ENCODE peak calls at places on chromosome 21, in five cellular contexts. E, D, R, I and V are unnamed samples.

GRCh38 chr21:16879479-16879878 is 633.4 kb upstream of the CXADR start:
- DNase-seq in I (no peak), E (no peak), D (no peak), R (no peak), V (no peak)

GRCh38 chr21:39515684-39516083 is 63.9 kb downstream of the SH3BGR start:
- DNase-seq in I (no peak), D (no peak), E (no peak), R (no peak), V (no peak)

GRCh38 chr21:34707876-34708325 is 39.1 kb downstream of the CLIC6 start:
- DNase-seq in R (no peak), I (peak; percentile 31), E (peak; percentile 54), D (no peak), V (peak; percentile 76)

GRCh38 chr21:43318841-43319781 is 107.8 kb downstream of the SIK1 start:
- DNase-seq in R (peak; percentile 87), I (peak; percentile 31), D (no peak), E (no peak), V (no peak)

GRCh38 chr21:43335119-43335518 is 91.8 kb downstream of the SIK1 start:
- DNase-seq in E (no peak), D (no peak), R (no peak), I (no peak), V (no peak)

GRCh38 chr21:14975136-14975905 is 89.5 kb downstream of the NRIP1 start:
- DNase-seq in E (no peak), I (no peak), D (no peak), R (no peak), V (no peak)

GRCh38 chr21:15057290-15057689 is 7.5 kb downstream of the NRIP1 start:
- DNase-seq in D (no peak), E (no peak), R (no peak), I (no peak), V (no peak)

GRCh38 chr21:33901421-33902288 is 13.9 kb downstream of the ATP5PO start:
- DNase-seq in I (peak; percentile 24), D (no peak), R (peak; percentile 67), E (peak; percentile 47), V (no peak)

GRCh38 chr21:40272037-40272436 is 404.8 kb downstream of the PCP4 start:
- DNase-seq in I (no peak), R (no peak), D (no peak), E (no peak), V (no peak)

GRCh38 chr21:45453308-45453950 is 48.5 kb downstream of the COL18A1 start:
- DNase-seq in E (no peak), R (no peak), D (no peak), I (no peak), V (no peak)

GRCh38 chr21:17802568-17802967 is 16.6 kb downstream of the C21orf91 start:
- DNase-seq in E (no peak), R (peak; percentile 67), D (no peak), I (no peak), V (no peak)

GRCh38 chr21:35163381-35163780 is 114.3 kb upstream of the RUNX1 start:
- DNase-seq in E (no peak), R (peak; percentile 59), D (no peak), I (no peak), V (no peak)

GRCh38 chr21:42563261-42564045 is 49.8 kb downstream of the SLC37A1 start:
- DNase-seq in R (no peak), E (no peak), I (no peak), D (no peak), V (no peak)

GRCh38 chr21:43734131-43734634 is 15.3 kb downstream of the PDXK start:
- DNase-seq in D (no peak), I (no peak), R (no peak), E (no peak), V (no peak)

GRCh38 chr21:25490742-25491141 is 116.5 kb downstream of the MRPL39 start:
- DNase-seq in I (no peak), R (peak; percentile 40), E (no peak), D (no peak), V (no peak)

GRCh38 chr21:29181799-29182470 is 51.5 kb downstream of the MAP3K7CL start:
- DNase-seq in I (no peak), R (peak; percentile 95), D (peak; percentile 52), E (peak; percentile 30), V (peak; percentile 13)

GRCh38 chr21:35231115-35231514 is 182.0 kb upstream of the RUNX1 start:
- DNase-seq in D (no peak), I (peak; percentile 69), R (peak; percentile 55), E (peak; percentile 50), V (no peak)

GRCh38 chr21:20110368-20110767 is 887.8 kb upstream of the NCAM2 start:
- DNase-seq in D (no peak), R (no peak), I (no peak), E (no peak), V (no peak)

GRCh38 chr21:34603002-34603709 is 11.8 kb downstream of the RCAN1 start:
- DNase-seq in R (peak; percentile 70), E (peak; percentile 67), I (peak; percentile 57), D (peak; percentile 27), V (peak; percentile 70)

GRCh38 chr21:44438531-44439210 is 16.6 kb upstream of the LRRC3 start:
- DNase-seq in E (no peak), I (no peak), D (no peak), R (no peak), V (no peak)

GRCh38 chr21:46078984-46079356 is 18.9 kb upstream of the COL6A2 start:
- DNase-seq in R (no peak), I (no peak), E (no peak), D (no peak), V (no peak)

GRCh38 chr21:34510148-34511142 is 1.6 kb downstream of the KCNE1 start:
- DNase-seq in E (peak; percentile 74), R (peak; percentile 68), I (peak; percentile 45), D (peak; percentile 13), V (peak; percentile 76)

GRCh38 chr21:44401386-44402160 is 48.2 kb downstream of the TRPM2 start:
- DNase-seq in D (no peak), R (no peak), E (no peak), I (no peak), V (no peak)

GRCh38 chr21:45535341-45536081 is 6.7 kb downstream of the SLC19A1 start:
- DNase-seq in I (no peak), D (no peak), E (no peak), R (no peak), V (no peak)

GRCh38 chr21:44900559-44901251 is 20.0 kb downstream of the ITGB2 start:
- DNase-seq in I (no peak), R (no peak), D (no peak), E (no peak), V (no peak)

DNA sequence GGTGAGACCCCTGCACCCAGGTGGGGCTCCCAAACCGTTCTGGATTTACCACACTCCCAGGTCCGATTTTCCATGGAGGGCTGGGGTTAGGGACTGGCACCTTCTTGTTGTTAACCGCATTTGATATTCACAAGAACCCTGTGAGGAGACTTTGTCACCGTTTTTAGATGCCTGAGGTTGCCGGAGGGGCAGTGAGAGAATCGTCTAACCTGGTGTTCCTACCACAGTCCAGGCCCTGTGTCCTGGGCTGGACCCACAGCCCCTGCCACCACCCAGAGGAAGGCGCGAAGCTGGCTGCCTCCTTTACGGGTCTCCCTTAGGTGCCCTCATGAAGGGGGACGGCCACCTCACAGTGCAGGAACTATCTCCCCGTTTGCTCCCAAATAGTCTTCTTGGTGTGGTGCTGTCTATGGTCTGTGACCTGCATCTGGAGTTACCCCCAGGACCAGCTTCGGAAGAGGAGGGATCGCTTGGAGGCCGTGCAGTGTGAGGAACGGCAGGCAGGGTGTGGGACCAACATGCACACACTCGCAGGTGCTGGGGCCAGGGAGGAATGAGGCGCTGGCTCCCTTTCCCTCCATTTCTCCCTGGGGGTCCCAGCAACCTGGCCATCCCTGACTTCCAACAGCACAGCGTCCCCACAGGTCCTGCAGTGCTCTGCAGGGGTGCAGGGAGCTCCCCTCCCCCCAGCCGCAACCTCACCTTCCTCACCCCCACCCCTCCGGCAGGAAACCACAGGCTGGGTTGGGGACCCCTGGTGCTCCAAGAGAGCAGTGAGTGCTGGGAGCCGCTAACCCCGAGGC is 7.0 kb downstream of the SIM2 start:
- DNase-seq in R (no peak), I (no peak), E (no peak), D (no peak), V (peak; percentile 34)
- TF ChIP-seq CTCF in R (peak; percentile 14), I (no peak), E (peak; percentile 23), D (no peak), V (peak; percentile 13)

GRCh38 chr21:32710069-32710784 is 17.6 kb downstream of the SYNJ1 start:
- DNase-seq in I (no peak), E (no peak), R (no peak), D (no peak), V (no peak)
- TF ChIP-seq CTCF in I (no peak), E (no peak), R (no peak), D (no peak), V (no peak)

DNA sequence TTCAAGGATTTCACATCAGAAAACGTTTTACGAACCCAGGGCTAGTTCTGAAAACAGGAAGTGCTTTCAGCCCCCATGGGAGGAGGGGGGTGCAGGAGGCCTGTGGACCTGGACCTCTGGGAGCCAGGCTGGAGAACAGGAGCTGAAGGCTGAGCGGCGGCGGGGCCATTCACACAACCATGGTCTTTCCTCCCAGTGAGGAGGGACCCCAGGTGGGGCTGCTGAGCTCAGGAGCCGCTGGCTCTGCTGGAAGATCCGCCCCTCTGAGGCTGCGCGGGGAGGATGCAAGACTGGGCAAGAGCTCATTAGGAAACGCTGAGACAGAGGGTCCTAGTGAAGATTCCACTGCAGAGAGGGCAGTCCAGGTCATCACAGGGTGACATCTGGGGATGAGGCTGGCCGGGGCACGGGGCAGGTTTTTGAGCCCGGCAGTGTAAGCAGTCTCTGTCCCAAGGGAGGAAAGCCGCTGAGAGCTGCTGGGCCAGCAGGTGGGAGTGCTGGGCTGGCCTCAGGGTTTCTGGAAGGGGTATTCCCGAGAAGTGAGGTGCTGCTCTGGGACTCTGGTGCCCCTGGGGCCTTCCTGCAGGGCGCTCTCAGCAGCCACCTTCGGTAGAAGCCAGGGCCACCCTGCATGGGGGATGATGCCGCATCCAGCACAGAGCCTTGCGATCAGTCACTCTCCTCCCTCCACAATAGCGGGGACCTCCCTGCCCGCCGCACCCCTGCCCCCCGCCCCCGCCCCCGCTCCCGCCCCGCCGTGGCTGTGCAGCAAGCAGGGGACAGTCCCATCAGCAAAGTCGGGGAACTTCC is 7.5 kb downstream of the MX2 start:
- DNase-seq in I (peak; percentile 71), D (no peak), E (no peak), R (no peak), V (peak; percentile 73)
- TF ChIP-seq CTCF in I (peak; percentile 45), D (no peak), E (no peak), R (no peak), V (peak; percentile 34)

GRCh38 chr21:26933448-26933847 is 33.4 kb downstream of the ADAMTS5 start:
- DNase-seq in R (no peak), D (no peak), I (no peak), E (no peak), V (no peak)
- TF ChIP-seq CTCF in R (no peak), D (no peak), I (no peak), E (no peak), V (no peak)

GRCh38 chr21:38380391-38381137 is 117.7 kb downstream of the ERG start:
- DNase-seq in D (peak; percentile 8), E (no peak), I (no peak), R (peak; percentile 8), V (no peak)
- TF ChIP-seq CTCF in D (peak; percentile 10), E (peak; percentile 26), I (peak; percentile 37), R (peak; percentile 32), V (no peak)

GRCh38 chr21:36640260-36641244 is 58.4 kb upstream of the SIM2 start:
- DNase-seq in I (no peak), R (peak; percentile 23), E (no peak), D (no peak), V (no peak)
- TF ChIP-seq CTCF in I (peak; percentile 19), R (no peak), E (no peak), D (no peak), V (no peak)